ENCODE peak calls at places on chromosome 9, in four cellular contexts. H is K562, D is GM12878, U is HepG2. G is an unnamed sample.

GRCh38 chr9:133509179-133510083 is 15.3 kb downstream of the MYMK start:
- DNase-seq in U (no peak), H (no peak), D (no peak), G (peak; percentile 75)

GRCh38 chr9:111008148-111009075 is 29.9 kb downstream of the LPAR1 start:
- DNase-seq in D (no peak), H (no peak), U (no peak), G (no peak)

GRCh38 chr9:93679536-93680444 is 103.4 kb downstream of the PHF2 start:
- DNase-seq in D (no peak), H (no peak), U (no peak), G (no peak)

GRCh38 chr9:119963798-119964372 is 594.6 kb upstream of the BRINP1 start:
- DNase-seq in U (peak; percentile 39), D (no peak), H (no peak), G (no peak)

GRCh38 chr9:110960288-110960687 is 78.0 kb downstream of the LPAR1 start:
- DNase-seq in D (no peak), H (no peak), U (no peak), G (no peak)

GRCh38 chr9:20352531-20352930 is 269.8 kb downstream of the MLLT3 start:
- DNase-seq in U (no peak), D (no peak), H (no peak), G (no peak)

GRCh38 chr9:90901933-90902332 is 100.3 kb downstream of the SYK start:
- DNase-seq in U (no peak), H (no peak), D (no peak), G (no peak)

GRCh38 chr9:35537898-35538297 is 48.0 kb downstream of the RUSC2 start:
- DNase-seq in U (no peak), H (no peak), D (no peak), G (no peak)

GRCh38 chr9:18238254-18238653 is 235.7 kb upstream of the ADAMTSL1 start:
- DNase-seq in U (no peak), D (no peak), H (no peak), G (no peak)

GRCh38 chr9:137387034-137387890 is 35.7 kb downstream of the EXD3 start:
- DNase-seq in H (no peak), U (no peak), D (no peak), G (no peak)

GRCh38 chr9:96453625-96454024 is 3.7 kb downstream of the HABP4 start:
- DNase-seq in H (no peak), D (no peak), U (peak; percentile 25), G (peak; percentile 25)

GRCh38 chr9:15510789-15511575 is at the start of gene PSIP1:
- DNase-seq in U (peak; percentile 57), H (peak; percentile 67), D (peak; percentile 85), G (peak; percentile 67)

GRCh38 chr9:116055536-116055935 is 98.1 kb upstream of the PAPPA start:
- DNase-seq in H (no peak), U (no peak), D (no peak), G (no peak)

GRCh38 chr9:108478871-108479332 is 376.9 kb downstream of the ACTL7B start:
- DNase-seq in U (peak; percentile 25), D (peak; percentile 15), H (no peak), G (no peak)
- TF ChIP-seq FOXK2 in U (no peak), D (no peak), H (no peak), G (no peak)

GRCh38 chr9:69122391-69123141 is 51.5 kb upstream of the TJP2 start:
- DNase-seq in H (no peak), D (no peak), U (peak; percentile 52), G (no peak)

GRCh38 chr9:69118656-69119055 is 55.4 kb upstream of the TJP2 start:
- DNase-seq in U (no peak), D (no peak), H (no peak), G (no peak)

GRCh38 chr9:69122086-69122390 is 52.0 kb upstream of the TJP2 start:
- DNase-seq in D (no peak), H (no peak), U (peak; percentile 29), G (peak; percentile 60)

GRCh38 chr9:69120380-69121154 is 53.5 kb upstream of the TJP2 start:
- DNase-seq in U (peak; percentile 81), D (no peak), H (no peak), G (no peak)

GRCh38 chr9:69121155-69122085 is 52.7 kb upstream of the TJP2 start:
- DNase-seq in D (no peak), H (no peak), U (peak; percentile 72), G (peak; percentile 39)
- TF ChIP-seq FOXK2 in D (no peak), H (no peak), U (no peak), G (no peak)

GRCh38 chr9:6845128-6845826 is 87.5 kb downstream of the KDM4C start:
- DNase-seq in H (no peak), D (no peak), U (peak; percentile 62), G (no peak)

GRCh38 chr9:6842584-6842947 is 84.8 kb downstream of the KDM4C start:
- DNase-seq in D (no peak), U (no peak), H (no peak), G (no peak)

GRCh38 chr9:6843742-6844141 is 86.0 kb downstream of the KDM4C start:
- DNase-seq in D (no peak), U (no peak), H (no peak), G (no peak)

GRCh38 chr9:6845881-6846280 is 88.1 kb downstream of the KDM4C start:
- DNase-seq in U (peak; percentile 83), D (no peak), H (no peak), G (no peak)
- TF ChIP-seq FOXK2 in U (peak; percentile 71), D (no peak), H (no peak), G (no peak)

GRCh38 chr9:14323083-14323968 is 9.4 kb upstream of the NFIB start:
- DNase-seq in H (no peak), D (no peak), U (no peak), G (no peak)
- TF ChIP-seq FOXK2 in H (no peak), D (no peak), U (no peak), G (no peak)

GRCh38 chr9:113444736-113445135 is 18.8 kb upstream of the RGS3 start:
- DNase-seq in H (no peak), D (no peak), U (no peak), G (no peak)

GRCh38 chr9:113452206-113452605 is 11.3 kb upstream of the RGS3 start:
- DNase-seq in H (no peak), U (no peak), D (no peak), G (no peak)

GRCh38 chr9:113446323-113446740 is 17.2 kb upstream of the RGS3 start:
- DNase-seq in U (peak; percentile 47), H (peak; percentile 31), D (peak; percentile 25), G (peak; percentile 50)
- TF ChIP-seq FOXK2 in U (no peak), H (no peak), D (no peak), G (no peak)